ENCODE peak calls at places on chromosomes 13 and 19, in six cellular contexts. Q, M, P, A, U and V are unnamed samples. For H3K4me1, the result is how much of the 10 kb centered on the place peaks cover.

GRCh38 chr13:66534561-66534960 is 695.6 kb downstream of the PCDH9 start:
- DNase-seq in Q (no peak), M (no peak), P (no peak), A (no peak), U (no peak), V (no peak)

GRCh38 chr19:13150919-13151604 is 851 bp downstream of the IER2 start:
- DNase-seq in Q (peak), M (peak), P (peak), A (no peak), U (peak), V (peak)

GRCh38 chr13:107367258-107367657 is 799.3 kb upstream of the ARGLU1 start:
- DNase-seq in Q (no peak), M (no peak), P (no peak), A (no peak), U (no peak), V (no peak)

GRCh38 chr19:43780706-43781525 is at the start of gene KCNN4:
- DNase-seq in Q (no peak), M (no peak), P (no peak), A (peak), U (no peak), V (peak)

GRCh38 chr19:45954132-45954531 is 19.5 kb downstream of the NOVA2 start:
- DNase-seq in Q (no peak), M (no peak), P (peak), A (no peak), U (no peak), V (no peak)

GRCh38 chr19:17089238-17089637 is 13.7 kb downstream of the MYO9B start:
- DNase-seq in Q (no peak), M (no peak), P (no peak), A (no peak), U (no peak), V (no peak)

GRCh38 chr13:21528616-21529015 is 69.5 kb upstream of the ZDHHC20 start:
- DNase-seq in Q (no peak), M (no peak), P (no peak), A (no peak), U (no peak), V (no peak)

GRCh38 chr19:27679905-27680304 is 1533.0 kb downstream of the UQCRFS1 start:
- DNase-seq in Q (no peak), M (no peak), P (no peak), A (no peak), U (no peak), V (no peak)

GRCh38 chr13:35349673-35350278 is 126.7 kb downstream of the MAB21L1 start:
- DNase-seq in Q (no peak), M (peak), P (no peak), A (no peak), U (no peak), V (no peak)

GRCh38 chr19:17041994-17042393 is 15.4 kb upstream of the CPAMD8 start:
- DNase-seq in Q (peak), M (peak), P (no peak), A (peak), U (no peak), V (peak)

GRCh38 chr19:1665565-1666047 is 13.2 kb upstream of the TCF3 start:
- DNase-seq in Q (no peak), M (no peak), P (no peak), A (peak), U (no peak), V (no peak)

GRCh38 chr19:1672038-1672768 is 19.8 kb upstream of the TCF3 start:
- DNase-seq in Q (no peak), M (no peak), P (peak), A (peak), U (no peak), V (peak)

GRCh38 chr19:1671716-1672037 is 19.3 kb upstream of the TCF3 start:
- DNase-seq in Q (no peak), M (no peak), P (no peak), A (no peak), U (no peak), V (no peak)

GRCh38 chr19:1668048-1668338 is 15.6 kb upstream of the TCF3 start:
- DNase-seq in Q (no peak), M (no peak), P (no peak), A (no peak), U (no peak), V (no peak)

DNA sequence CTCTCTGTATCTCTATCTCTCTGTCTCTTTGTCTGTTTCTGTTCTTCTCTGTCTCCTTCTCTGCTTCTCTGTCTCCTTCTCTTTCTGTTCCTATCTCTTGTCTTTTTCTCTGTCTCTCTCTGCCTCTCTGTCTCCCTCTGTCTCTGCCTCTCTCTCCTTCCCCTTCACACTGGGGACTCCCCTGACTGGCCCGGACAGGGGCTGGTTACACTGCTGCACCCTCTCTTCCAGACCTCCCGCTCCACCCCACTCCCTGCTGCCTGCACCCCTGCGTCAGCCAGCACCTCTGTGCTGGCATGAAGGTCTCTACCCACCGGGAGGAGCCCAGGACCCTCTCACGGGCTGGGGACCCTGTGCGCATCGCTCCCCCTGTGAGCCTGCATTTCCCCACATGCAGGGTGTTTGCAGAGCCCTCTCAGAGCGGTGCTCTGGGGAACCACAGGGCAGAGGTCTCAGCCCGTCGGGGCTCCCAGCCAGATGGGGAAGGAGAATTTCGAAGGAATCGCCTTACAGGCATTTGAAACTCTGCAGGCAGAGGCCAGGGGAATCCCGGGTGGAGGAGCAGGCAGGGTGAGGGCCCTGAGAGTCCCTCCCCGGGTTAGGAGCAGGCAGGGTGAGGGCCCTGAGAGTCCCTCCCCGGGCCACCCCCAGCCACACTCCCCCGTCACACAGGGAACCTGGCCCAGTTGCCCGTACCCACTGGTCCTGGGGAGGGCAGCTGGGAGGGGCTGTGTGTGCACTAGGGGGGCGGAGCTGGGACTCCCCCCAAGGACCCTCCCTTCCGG is 16.1 kb upstream of the TCF3 start:
- DNase-seq in Q (no peak), M (no peak), P (peak), A (peak), U (no peak), V (no peak)
- H3K4me3 ChIP-seq in Q (no peak), M (no peak), P (peak), A (no peak), U (no peak), V (no peak)

DNA sequence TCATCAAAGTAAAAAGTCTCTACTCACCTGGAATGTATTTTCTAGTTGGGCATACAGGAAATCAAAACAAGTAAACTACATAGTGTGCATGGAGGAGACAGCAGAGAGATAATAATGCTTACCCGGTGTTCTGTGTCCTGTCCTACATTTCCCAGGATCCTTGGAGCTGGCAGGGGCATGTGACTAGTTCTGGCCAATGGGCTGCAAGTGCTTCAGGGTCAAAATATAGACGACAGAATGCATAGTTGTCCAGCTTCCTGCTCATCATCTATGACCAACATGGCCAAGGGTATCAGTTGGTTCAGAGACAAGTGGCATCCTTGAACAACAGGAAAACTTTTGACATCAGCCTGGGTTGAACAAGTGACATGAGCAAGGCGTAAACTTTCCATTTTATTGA is 8.5 kb downstream of the ZNF317 start:
- DNase-seq in Q (no peak), M (no peak), P (no peak), A (no peak), U (no peak), V (no peak)
- TF ChIP-seq CTCF in Q (no peak), M (no peak), P (no peak), A (no peak), U (no peak), V (no peak)

GRCh38 chr13:46660408-46660807 is 107.4 kb downstream of the LRCH1 start:
- DNase-seq in Q (no peak), M (no peak), P (no peak), A (no peak), U (no peak), V (no peak)
- H3K4me1 ChIP-seq in Q (under half), M (under half), P (under half), A (half or more), U (under half), V (under half)

DNA sequence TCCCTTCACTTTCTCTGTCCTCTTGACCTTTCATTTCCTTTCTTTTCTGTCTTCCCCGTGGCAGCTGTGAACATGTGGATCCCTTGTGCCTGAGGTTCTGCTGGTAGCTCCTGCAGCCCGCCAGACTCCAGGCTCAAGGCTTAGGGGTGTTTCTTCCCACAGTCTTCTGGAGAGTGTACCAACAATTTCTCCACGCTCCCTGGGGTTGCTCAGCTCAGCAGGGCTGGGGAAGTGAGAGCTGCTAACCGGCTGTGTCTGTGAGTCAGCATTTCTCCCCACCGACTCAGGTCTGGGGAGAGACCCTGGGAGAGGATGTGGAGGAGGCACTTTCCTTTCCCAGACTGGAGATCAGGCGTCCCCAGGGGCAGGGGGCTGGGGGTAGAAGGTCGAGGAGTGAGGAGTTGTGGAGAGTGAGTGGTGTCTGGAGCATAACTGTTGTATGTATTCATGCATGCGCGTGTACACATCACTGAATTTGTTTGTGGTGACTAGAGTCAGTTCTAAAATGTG is 193.6 kb downstream of the KCNRG start:
- DNase-seq in Q (peak), M (peak), P (peak), A (peak), U (peak), V (peak)
- H3K4me3 ChIP-seq in Q (peak), M (no peak), P (no peak), A (no peak), U (peak), V (no peak)

GRCh38 chr13:91623151-91623550 is 224.7 kb downstream of the GPC5 start:
- DNase-seq in Q (no peak), M (no peak), P (no peak), A (no peak), U (no peak), V (no peak)

GRCh38 chr13:91621161-91621560 is 222.7 kb downstream of the GPC5 start:
- DNase-seq in Q (no peak), M (no peak), P (no peak), A (no peak), U (no peak), V (no peak)

GRCh38 chr13:91618315-91618714 is 219.9 kb downstream of the GPC5 start:
- DNase-seq in Q (no peak), M (no peak), P (no peak), A (no peak), U (no peak), V (no peak)

DNA sequence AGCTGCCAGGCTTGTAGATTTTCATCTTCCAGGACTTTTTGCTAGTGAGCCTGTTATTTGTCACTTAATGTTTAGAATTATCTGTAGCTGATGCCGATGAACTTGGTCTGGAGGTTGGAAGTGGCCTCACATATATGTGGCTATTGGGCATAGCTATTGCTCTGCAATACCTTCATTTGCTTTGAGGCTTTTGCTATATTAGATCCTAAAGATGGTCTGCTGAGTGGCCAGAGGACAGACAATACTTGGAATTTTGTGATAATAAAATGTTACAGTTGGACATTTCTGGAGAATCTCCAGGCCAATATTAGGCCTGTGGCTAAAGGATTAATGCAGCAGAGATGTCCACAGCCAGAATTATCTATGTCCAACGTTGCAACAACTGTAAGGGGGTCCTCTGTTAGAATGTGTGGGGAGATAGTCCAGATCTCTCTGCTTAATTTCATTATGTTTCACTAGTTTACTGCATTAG is 222.3 kb downstream of the GPC5 start:
- DNase-seq in Q (no peak), M (no peak), P (no peak), A (no peak), U (no peak), V (no peak)
- TF ChIP-seq CTCF in Q (no peak), M (no peak), P (no peak), A (no peak), U (no peak), V (no peak)

GRCh38 chr19:15289673-15290072 is 42.7 kb downstream of the BRD4 start:
- DNase-seq in Q (no peak), M (no peak), P (no peak), A (no peak), U (no peak), V (no peak)
- H3K4me1 ChIP-seq in Q (half or more), M (under half), P (under half), A (half or more), U (under half), V (under half)

DNA sequence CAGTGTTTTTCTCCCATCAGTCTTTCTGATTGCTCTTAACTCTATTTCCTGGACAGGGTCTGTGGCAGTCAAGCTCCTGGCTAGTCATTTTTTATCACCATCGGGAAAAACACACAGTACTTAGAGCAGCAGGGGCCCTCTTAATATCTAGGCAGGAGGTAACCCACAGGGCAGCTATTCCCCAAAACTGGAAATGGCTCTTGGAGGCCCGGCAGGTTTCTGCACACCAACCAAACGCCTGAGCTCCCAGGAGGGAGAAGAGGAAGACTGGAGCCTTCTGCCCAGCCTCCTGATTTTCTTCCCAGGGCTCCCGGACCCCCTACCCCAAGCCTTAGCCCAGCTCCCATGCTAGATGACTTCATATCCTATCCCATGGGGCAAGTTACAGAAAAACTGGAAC is 49.3 kb upstream of the VSTM2B start:
- DNase-seq in Q (no peak), M (no peak), P (no peak), A (no peak), U (no peak), V (no peak)
- H3K4me3 ChIP-seq in Q (no peak), M (no peak), P (no peak), A (no peak), U (no peak), V (no peak)

DNA sequence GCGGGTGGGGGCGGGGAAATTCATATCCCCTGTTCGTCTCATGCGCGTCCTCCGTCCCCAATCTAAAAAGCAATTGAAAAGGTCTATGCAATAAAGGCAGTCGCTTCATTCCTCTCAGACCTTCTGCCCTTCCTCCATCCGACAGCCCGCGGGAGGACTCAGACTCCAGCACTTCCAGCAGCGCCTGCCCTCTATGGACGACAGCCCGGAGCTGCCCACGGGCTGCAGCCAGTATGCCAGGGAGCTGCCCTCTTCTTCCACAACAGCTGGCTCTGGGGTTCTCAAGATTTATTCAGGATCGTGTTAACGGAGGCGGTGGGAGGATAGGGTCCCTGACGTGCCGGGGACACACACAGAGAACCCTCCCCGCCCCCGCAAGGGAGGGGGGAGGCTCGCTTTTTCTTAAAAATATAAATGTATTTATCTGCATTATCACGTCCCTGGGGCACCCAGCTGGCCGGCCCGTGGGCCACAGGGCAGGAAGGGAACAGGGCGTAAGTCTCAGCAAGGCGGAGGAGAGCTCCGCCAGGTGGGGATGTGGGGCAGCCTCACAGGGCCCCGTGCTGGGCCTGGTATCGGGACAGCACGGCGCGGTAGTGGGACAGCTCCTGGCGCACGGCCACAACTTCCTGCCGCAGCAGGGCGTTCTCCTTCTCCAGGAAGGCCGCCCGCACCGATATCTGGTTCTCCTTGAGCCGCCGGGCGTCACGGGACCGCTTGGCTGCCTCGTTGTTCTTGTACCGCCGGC is 6.7 kb downstream of the DBP start:
- DNase-seq in Q (peak), M (peak), P (peak), A (peak), U (no peak), V (peak)
- TF ChIP-seq CTCF in Q (peak), M (peak), P (peak), A (peak), U (no peak), V (no peak)

GRCh38 chr19:6527893-6528543 is 2.8 kb upstream of the TNFSF9 start:
- DNase-seq in Q (no peak), M (no peak), P (no peak), A (no peak), U (no peak), V (no peak)

GRCh38 chr19:6529937-6530384 is 865 bp upstream of the TNFSF9 start:
- DNase-seq in Q (no peak), M (no peak), P (no peak), A (no peak), U (no peak), V (no peak)

GRCh38 chr19:6529351-6529750 is 1.5 kb upstream of the TNFSF9 start:
- DNase-seq in Q (no peak), M (no peak), P (no peak), A (no peak), U (no peak), V (no peak)

GRCh38 chr19:6530385-6531162 is at the start of gene TNFSF9:
- DNase-seq in Q (peak), M (peak), P (peak), A (peak), U (peak), V (peak)

GRCh38 chr19:6528544-6529121 is 2.2 kb upstream of the TNFSF9 start:
- DNase-seq in Q (peak), M (no peak), P (no peak), A (peak), U (peak), V (peak)
- H3K4me1 ChIP-seq in Q (under half), M (under half), P (under half), A (under half), U (under half), V (under half)

DNA sequence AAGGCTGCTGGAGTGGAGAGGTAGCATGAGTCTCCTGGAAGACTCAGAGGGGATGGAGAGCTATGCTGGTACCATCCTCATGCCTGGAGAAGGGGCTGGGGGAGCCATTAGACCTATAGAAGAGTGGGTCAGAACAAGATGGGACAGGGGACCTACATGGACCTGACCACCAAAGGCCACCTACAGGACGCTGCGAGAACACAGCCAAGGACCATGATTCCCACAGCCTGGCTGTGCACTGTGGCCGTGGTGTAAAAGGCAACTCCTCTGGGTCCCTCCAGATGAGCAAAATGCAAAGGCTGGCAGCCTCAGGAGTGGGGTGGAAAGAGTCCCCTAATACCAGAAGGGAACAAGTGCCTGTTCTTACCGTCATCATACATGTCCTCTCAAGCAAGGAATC is 216.2 kb downstream of the SLC7A1 start:
- DNase-seq in Q (no peak), M (no peak), P (no peak), A (no peak), U (no peak), V (no peak)
- H3K4me3 ChIP-seq in Q (no peak), M (no peak), P (no peak), A (no peak), U (no peak), V (no peak)